ENCODE peak calls at places on chromosomes 12 and 14, in six cellular contexts. One of them, this sample, is unnamed.

GRCh38 chr12:49092086-49092815 is 2.4 kb downstream of the DHH start:
- DNase-seq in A549: peak; percentile 68
- DNase-seq in tibial artery: no peak
- DNase-seq in sigmoid colon: no peak
- DNase-seq in tibial nerve: peak; percentile 45
- DNase-seq in naive thymus-derived CD4-positive, alpha-beta T cell: peak; percentile 51
- DNase-seq in this sample: peak; percentile 36

GRCh38 chr14:53325176-53325806 is 172.2 kb upstream of the DDHD1 start:
- DNase-seq in A549: no peak
- DNase-seq in naive thymus-derived CD4-positive, alpha-beta T cell: no peak
- DNase-seq in tibial artery: no peak
- DNase-seq in tibial nerve: no peak
- DNase-seq in sigmoid colon: no peak
- DNase-seq in this sample: no peak

GRCh38 chr12:11755311-11755930 is 105.9 kb downstream of the ETV6 start:
- DNase-seq in sigmoid colon: no peak
- DNase-seq in naive thymus-derived CD4-positive, alpha-beta T cell: no peak
- DNase-seq in tibial artery: no peak
- DNase-seq in tibial nerve: no peak
- DNase-seq in A549: no peak
- DNase-seq in this sample: no peak

GRCh38 chr14:102527255-102528232 is 18.0 kb upstream of the ANKRD9 start:
- DNase-seq in tibial nerve: no peak
- DNase-seq in sigmoid colon: no peak
- DNase-seq in naive thymus-derived CD4-positive, alpha-beta T cell: no peak
- DNase-seq in tibial artery: no peak
- DNase-seq in A549: peak; percentile 89
- DNase-seq in this sample: no peak

GRCh38 chr12:121939190-121939589 is 20.8 kb downstream of the CFAP251 start:
- DNase-seq in tibial nerve: no peak
- DNase-seq in A549: no peak
- DNase-seq in naive thymus-derived CD4-positive, alpha-beta T cell: no peak
- DNase-seq in sigmoid colon: no peak
- DNase-seq in tibial artery: no peak
- DNase-seq in this sample: no peak

GRCh38 chr12:13175499-13175898 is 21.0 kb upstream of the EMP1 start:
- DNase-seq in sigmoid colon: no peak
- DNase-seq in naive thymus-derived CD4-positive, alpha-beta T cell: no peak
- DNase-seq in tibial artery: no peak
- DNase-seq in A549: no peak
- DNase-seq in tibial nerve: no peak
- DNase-seq in this sample: no peak

GRCh38 chr12:110658882-110659281 is 30.0 kb downstream of the HVCN1 start:
- DNase-seq in tibial nerve: no peak
- DNase-seq in tibial artery: no peak
- DNase-seq in naive thymus-derived CD4-positive, alpha-beta T cell: no peak
- DNase-seq in A549: no peak
- DNase-seq in sigmoid colon: no peak
- DNase-seq in this sample: no peak

GRCh38 chr12:6091786-6092566 is 32.5 kb downstream of the VWF start:
- DNase-seq in sigmoid colon: peak; percentile 55
- DNase-seq in tibial artery: no peak
- DNase-seq in naive thymus-derived CD4-positive, alpha-beta T cell: no peak
- DNase-seq in tibial nerve: no peak
- DNase-seq in A549: no peak
- DNase-seq in this sample: no peak

GRCh38 chr14:71022939-71023338 is 115.7 kb downstream of the PCNX1 start:
- DNase-seq in tibial artery: no peak
- DNase-seq in tibial nerve: no peak
- DNase-seq in naive thymus-derived CD4-positive, alpha-beta T cell: no peak
- DNase-seq in sigmoid colon: no peak
- DNase-seq in A549: no peak
- DNase-seq in this sample: peak; percentile 23

GRCh38 chr14:88995437-88996198 is 171.2 kb downstream of the TTC8 start:
- DNase-seq in tibial nerve: no peak
- DNase-seq in A549: peak; percentile 83
- DNase-seq in naive thymus-derived CD4-positive, alpha-beta T cell: no peak
- DNase-seq in tibial artery: no peak
- DNase-seq in sigmoid colon: no peak
- DNase-seq in this sample: no peak

GRCh38 chr12:84413656-84414055 is 498.9 kb downstream of the SLC6A15 start:
- DNase-seq in tibial artery: no peak
- DNase-seq in tibial nerve: no peak
- DNase-seq in naive thymus-derived CD4-positive, alpha-beta T cell: no peak
- DNase-seq in sigmoid colon: no peak
- DNase-seq in A549: no peak
- DNase-seq in this sample: no peak

GRCh38 chr12:20194171-20194570 is 174.2 kb upstream of the PDE3A start:
- DNase-seq in tibial nerve: no peak
- DNase-seq in sigmoid colon: no peak
- DNase-seq in tibial artery: no peak
- DNase-seq in naive thymus-derived CD4-positive, alpha-beta T cell: no peak
- DNase-seq in A549: peak; percentile 48
- DNase-seq in this sample: no peak

GRCh38 chr12:104505095-104505819 is 48.5 kb downstream of the CHST11 start:
- DNase-seq in A549: no peak
- DNase-seq in tibial artery: no peak
- DNase-seq in sigmoid colon: no peak
- DNase-seq in naive thymus-derived CD4-positive, alpha-beta T cell: no peak
- DNase-seq in tibial nerve: no peak
- DNase-seq in this sample: no peak

GRCh38 chr14:55707365-55707804 is 127.4 kb downstream of the KTN1 start:
- DNase-seq in sigmoid colon: no peak
- DNase-seq in tibial nerve: no peak
- DNase-seq in tibial artery: no peak
- DNase-seq in naive thymus-derived CD4-positive, alpha-beta T cell: peak; percentile 21
- DNase-seq in A549: peak; percentile 61
- DNase-seq in this sample: peak; percentile 34

GRCh38 chr14:93964820-93965286 is 11.5 kb downstream of the ASB2 start:
- DNase-seq in naive thymus-derived CD4-positive, alpha-beta T cell: no peak
- DNase-seq in tibial artery: no peak
- DNase-seq in A549: no peak
- DNase-seq in tibial nerve: no peak
- DNase-seq in sigmoid colon: no peak
- DNase-seq in this sample: no peak

GRCh38 chr14:93965287-93965821 is 11.0 kb downstream of the ASB2 start:
- DNase-seq in A549: peak; percentile 13
- DNase-seq in naive thymus-derived CD4-positive, alpha-beta T cell: no peak
- DNase-seq in tibial nerve: no peak
- DNase-seq in sigmoid colon: no peak
- DNase-seq in tibial artery: no peak
- DNase-seq in this sample: no peak

GRCh38 chr14:93967637-93968250 is 8.6 kb downstream of the ASB2 start:
- DNase-seq in A549: no peak
- DNase-seq in naive thymus-derived CD4-positive, alpha-beta T cell: no peak
- DNase-seq in tibial artery: no peak
- DNase-seq in tibial nerve: no peak
- DNase-seq in sigmoid colon: no peak
- DNase-seq in this sample: no peak

GRCh38 chr14:93964281-93964680 is 12.1 kb downstream of the ASB2 start:
- DNase-seq in naive thymus-derived CD4-positive, alpha-beta T cell: no peak
- DNase-seq in tibial nerve: no peak
- DNase-seq in A549: no peak
- DNase-seq in tibial artery: no peak
- DNase-seq in sigmoid colon: no peak
- DNase-seq in this sample: no peak

DNA sequence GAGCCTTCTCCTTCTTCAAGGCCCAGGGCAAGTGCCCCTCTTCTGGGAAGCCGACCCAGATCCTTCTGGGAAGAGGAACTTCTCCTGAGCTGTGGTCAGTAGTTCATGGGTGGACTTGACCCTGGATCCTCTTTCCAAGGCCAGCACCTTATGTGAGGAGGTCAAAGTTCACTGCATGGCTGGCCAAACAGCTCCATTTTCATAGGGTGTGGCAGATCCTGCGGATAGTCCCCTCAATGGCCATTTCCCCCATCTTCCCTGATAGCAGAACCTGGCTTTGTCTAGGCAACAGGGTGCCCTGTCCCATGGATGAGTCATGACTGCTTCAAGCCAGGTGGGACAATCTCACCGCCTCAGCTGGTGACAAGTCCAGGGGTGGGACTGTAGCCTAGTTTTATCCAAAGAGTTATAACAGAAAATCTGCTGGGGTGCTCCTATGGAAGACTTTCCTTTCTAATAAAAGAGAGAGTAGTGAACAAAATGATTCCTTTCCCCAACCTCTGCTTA is 10.3 kb downstream of the ASB2 start:
- DNase-seq in A549: no peak
- DNase-seq in tibial nerve: no peak
- DNase-seq in tibial artery: no peak
- DNase-seq in naive thymus-derived CD4-positive, alpha-beta T cell: no peak
- DNase-seq in sigmoid colon: no peak
- DNase-seq in this sample: no peak
- H3K27ac ChIP-seq in A549: no peak overlapping the region
- H3K27ac ChIP-seq in tibial nerve: peak overlapping the region; percentile 33
- H3K27ac ChIP-seq in tibial artery: peak overlapping the region; percentile 89
- H3K27ac ChIP-seq in naive thymus-derived CD4-positive, alpha-beta T cell: no peak overlapping the region
- H3K27ac ChIP-seq in sigmoid colon: peak overlapping the region; percentile 92
- H3K27ac ChIP-seq in this sample: no peak overlapping the region

GRCh38 chr14:28113311-28113710 is 653.3 kb upstream of the FOXG1 start:
- DNase-seq in tibial nerve: no peak
- DNase-seq in sigmoid colon: no peak
- DNase-seq in A549: no peak
- DNase-seq in tibial artery: no peak
- DNase-seq in naive thymus-derived CD4-positive, alpha-beta T cell: no peak
- DNase-seq in this sample: no peak

GRCh38 chr14:28121512-28122297 is 644.9 kb upstream of the FOXG1 start:
- DNase-seq in naive thymus-derived CD4-positive, alpha-beta T cell: no peak
- DNase-seq in A549: no peak
- DNase-seq in sigmoid colon: no peak
- DNase-seq in tibial nerve: no peak
- DNase-seq in tibial artery: no peak
- DNase-seq in this sample: no peak

GRCh38 chr14:28119849-28120248 is 646.7 kb upstream of the FOXG1 start:
- DNase-seq in naive thymus-derived CD4-positive, alpha-beta T cell: no peak
- DNase-seq in sigmoid colon: no peak
- DNase-seq in tibial nerve: no peak
- DNase-seq in tibial artery: no peak
- DNase-seq in A549: no peak
- DNase-seq in this sample: no peak

DNA sequence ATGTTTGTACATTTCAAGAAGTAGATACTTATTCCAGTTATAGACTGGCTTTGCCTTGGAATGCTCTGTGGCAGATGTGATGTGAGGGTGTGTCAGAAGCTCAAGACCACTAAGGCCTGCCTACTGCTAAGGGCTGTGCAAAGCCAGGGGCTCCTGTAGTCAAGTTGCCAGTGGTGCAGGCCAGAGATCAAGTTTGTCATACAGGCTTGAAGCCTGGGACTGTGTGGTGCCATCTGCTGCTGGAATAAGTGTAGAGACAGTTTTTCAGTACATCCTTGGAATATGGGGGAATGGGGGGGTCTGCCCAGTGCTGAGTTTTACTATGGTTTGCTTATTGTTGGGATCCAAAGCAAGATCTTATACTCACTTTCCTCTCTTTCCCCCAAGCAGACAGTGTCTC is 649.9 kb upstream of the FOXG1 start:
- DNase-seq in naive thymus-derived CD4-positive, alpha-beta T cell: no peak
- DNase-seq in A549: no peak
- DNase-seq in tibial nerve: no peak
- DNase-seq in tibial artery: no peak
- DNase-seq in sigmoid colon: no peak
- DNase-seq in this sample: no peak
- H3K9me3 ChIP-seq in naive thymus-derived CD4-positive, alpha-beta T cell: no peaks in the 10 kb centered on the region
- H3K9me3 ChIP-seq in A549: no peaks in the 10 kb centered on the region
- H3K9me3 ChIP-seq in tibial nerve: no peaks in the 10 kb centered on the region
- H3K9me3 ChIP-seq in tibial artery: no peaks in the 10 kb centered on the region
- H3K9me3 ChIP-seq in sigmoid colon: no peaks in the 10 kb centered on the region
- H3K9me3 ChIP-seq in this sample: peaks cover 13% of the 10 kb centered on the region

DNA sequence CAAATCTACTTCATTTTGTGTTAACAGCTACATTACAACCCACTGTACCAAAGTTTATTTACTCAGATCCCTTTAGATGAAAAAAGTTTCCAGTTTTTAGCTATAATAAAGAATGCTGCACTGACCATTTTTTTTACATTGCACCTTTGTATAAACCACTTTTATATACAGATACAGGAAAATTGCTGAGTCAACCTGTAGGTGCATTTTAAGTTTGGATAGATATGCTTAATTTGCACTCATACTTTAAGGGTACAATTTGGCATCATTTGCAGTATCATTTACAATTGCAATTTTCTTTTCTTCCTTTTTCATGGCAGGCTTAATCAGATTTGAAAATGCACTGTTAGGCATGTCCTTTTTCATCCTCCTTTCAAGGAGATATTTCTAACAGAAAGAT is 257.8 kb upstream of the LMO3 start:
- DNase-seq in tibial artery: no peak
- DNase-seq in naive thymus-derived CD4-positive, alpha-beta T cell: no peak
- DNase-seq in A549: no peak
- DNase-seq in sigmoid colon: no peak
- DNase-seq in tibial nerve: no peak
- DNase-seq in this sample: no peak
- H3K27ac ChIP-seq in tibial artery: no peak overlapping the region
- H3K27ac ChIP-seq in naive thymus-derived CD4-positive, alpha-beta T cell: no peak overlapping the region
- H3K27ac ChIP-seq in A549: no peak overlapping the region
- H3K27ac ChIP-seq in sigmoid colon: no peak overlapping the region
- H3K27ac ChIP-seq in tibial nerve: no peak overlapping the region
- H3K27ac ChIP-seq in this sample: no peak overlapping the region

GRCh38 chr12:107064687-107065086 is 28.7 kb downstream of the CRY1 start:
- DNase-seq in tibial nerve: no peak
- DNase-seq in sigmoid colon: no peak
- DNase-seq in naive thymus-derived CD4-positive, alpha-beta T cell: no peak
- DNase-seq in A549: no peak
- DNase-seq in tibial artery: no peak
- DNase-seq in this sample: no peak

GRCh38 chr12:107066686-107067085 is 26.7 kb downstream of the CRY1 start:
- DNase-seq in naive thymus-derived CD4-positive, alpha-beta T cell: no peak
- DNase-seq in sigmoid colon: no peak
- DNase-seq in tibial nerve: no peak
- DNase-seq in A549: no peak
- DNase-seq in tibial artery: no peak
- DNase-seq in this sample: no peak

GRCh38 chr12:107064243-107064642 is 29.1 kb downstream of the CRY1 start:
- DNase-seq in sigmoid colon: no peak
- DNase-seq in tibial artery: no peak
- DNase-seq in A549: no peak
- DNase-seq in naive thymus-derived CD4-positive, alpha-beta T cell: no peak
- DNase-seq in tibial nerve: no peak
- DNase-seq in this sample: no peak
- H3K9me3 ChIP-seq in sigmoid colon: no peaks in the 10 kb centered on the region
- H3K9me3 ChIP-seq in tibial artery: no peaks in the 10 kb centered on the region
- H3K9me3 ChIP-seq in A549: peaks cover 3% of the 10 kb centered on the region
- H3K9me3 ChIP-seq in naive thymus-derived CD4-positive, alpha-beta T cell: no peaks in the 10 kb centered on the region
- H3K9me3 ChIP-seq in tibial nerve: no peaks in the 10 kb centered on the region
- H3K9me3 ChIP-seq in this sample: no peaks in the 10 kb centered on the region

GRCh38 chr12:32072102-32072501 is 34.5 kb upstream of the BICD1 start:
- DNase-seq in tibial nerve: no peak
- DNase-seq in A549: no peak
- DNase-seq in tibial artery: no peak
- DNase-seq in sigmoid colon: no peak
- DNase-seq in naive thymus-derived CD4-positive, alpha-beta T cell: no peak
- DNase-seq in this sample: no peak
- H3K27ac ChIP-seq in tibial nerve: no peak overlapping the region
- H3K27ac ChIP-seq in A549: no peak overlapping the region
- H3K27ac ChIP-seq in tibial artery: no peak overlapping the region
- H3K27ac ChIP-seq in sigmoid colon: no peak overlapping the region
- H3K27ac ChIP-seq in naive thymus-derived CD4-positive, alpha-beta T cell: no peak overlapping the region
- H3K27ac ChIP-seq in this sample: no peak overlapping the region

DNA sequence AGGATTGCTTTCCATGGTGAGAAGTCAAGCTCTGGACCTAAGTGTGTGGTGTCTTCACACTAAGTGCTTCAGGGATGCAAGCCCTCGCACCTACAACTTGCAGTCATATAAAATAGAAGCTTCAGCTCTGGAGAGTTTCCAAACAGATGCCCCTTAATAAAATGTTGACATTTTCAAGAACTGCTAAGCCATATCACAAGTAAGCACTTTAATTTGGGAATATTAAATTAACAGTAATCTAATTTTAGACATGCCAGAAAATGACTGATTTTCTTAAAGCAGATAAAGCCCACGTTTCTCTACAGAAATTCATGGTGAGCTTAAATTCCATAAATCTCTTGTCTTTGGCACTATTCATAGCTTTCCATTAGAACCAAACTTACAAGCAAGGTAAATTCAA is 600.1 kb upstream of the FLRT2 start:
- DNase-seq in sigmoid colon: no peak
- DNase-seq in A549: no peak
- DNase-seq in tibial nerve: no peak
- DNase-seq in naive thymus-derived CD4-positive, alpha-beta T cell: no peak
- DNase-seq in tibial artery: no peak
- DNase-seq in this sample: no peak
- H3K9me3 ChIP-seq in sigmoid colon: no peaks in the 10 kb centered on the region
- H3K9me3 ChIP-seq in A549: no peaks in the 10 kb centered on the region
- H3K9me3 ChIP-seq in tibial nerve: no peaks in the 10 kb centered on the region
- H3K9me3 ChIP-seq in naive thymus-derived CD4-positive, alpha-beta T cell: no peaks in the 10 kb centered on the region
- H3K9me3 ChIP-seq in tibial artery: no peaks in the 10 kb centered on the region
- H3K9me3 ChIP-seq in this sample: no peaks in the 10 kb centered on the region

This sample was measured in CD4-positive, CD25-positive, alpha-beta regulatory T cell.